ENCODE peak calls at places on chromosomes 12 and 14, in five cellular contexts. One of them, this sample, is unnamed.
A peak's percentile ranks its signal among the peaks of the same experiment; 100 is the strongest.

GRCh38 chr12:52615208-52615868 is 3.0 kb downstream of the KRT73 start:
- DNase-seq in HFF-Myc: no peak
- DNase-seq in NCI-H1105 treated with DMSO at 0.1 percent for 48 hours: no peak
- DNase-seq in NCI-H1092 treated with DMSO at 0.1 percent for 48 hours: no peak
- DNase-seq in body of pancreas: no peak
- DNase-seq in this sample: no peak

GRCh38 chr14:73784065-73784987 is 67.3 kb upstream of the PTGR2 start:
- DNase-seq in HFF-Myc: no peak
- DNase-seq in NCI-H1105 treated with DMSO at 0.1 percent for 48 hours: no peak
- DNase-seq in NCI-H1092 treated with DMSO at 0.1 percent for 48 hours: no peak
- DNase-seq in body of pancreas: peak; percentile 65
- DNase-seq in this sample: no peak

GRCh38 chr12:114799574-114800487 is 115.9 kb upstream of the TBX3 start:
- DNase-seq in HFF-Myc: no peak
- DNase-seq in NCI-H1105 treated with DMSO at 0.1 percent for 48 hours: no peak
- DNase-seq in NCI-H1092 treated with DMSO at 0.1 percent for 48 hours: no peak
- DNase-seq in body of pancreas: peak; percentile 71
- DNase-seq in this sample: no peak

GRCh38 chr12:24561882-24562760 is 386.8 kb downstream of the BCAT1 start:
- DNase-seq in HFF-Myc: no peak
- DNase-seq in NCI-H1105 treated with DMSO at 0.1 percent for 48 hours: peak; percentile 74
- DNase-seq in NCI-H1092 treated with DMSO at 0.1 percent for 48 hours: peak; percentile 36
- DNase-seq in body of pancreas: peak; percentile 36
- DNase-seq in this sample: no peak

GRCh38 chr12:114480309-114481199 is 74.6 kb upstream of the TBX5 start:
- DNase-seq in HFF-Myc: no peak
- DNase-seq in NCI-H1105 treated with DMSO at 0.1 percent for 48 hours: no peak
- DNase-seq in NCI-H1092 treated with DMSO at 0.1 percent for 48 hours: no peak
- DNase-seq in body of pancreas: no peak
- DNase-seq in this sample: no peak

GRCh38 chr14:99232406-99233214 is 39.4 kb downstream of the BCL11B start:
- DNase-seq in HFF-Myc: no peak
- DNase-seq in NCI-H1105 treated with DMSO at 0.1 percent for 48 hours: no peak
- DNase-seq in NCI-H1092 treated with DMSO at 0.1 percent for 48 hours: no peak
- DNase-seq in body of pancreas: no peak
- DNase-seq in this sample: no peak

GRCh38 chr14:54637829-54638446 is 71.0 kb downstream of the SAMD4A start:
- DNase-seq in HFF-Myc: no peak
- DNase-seq in NCI-H1105 treated with DMSO at 0.1 percent for 48 hours: no peak
- DNase-seq in NCI-H1092 treated with DMSO at 0.1 percent for 48 hours: no peak
- DNase-seq in body of pancreas: no peak
- DNase-seq in this sample: no peak

GRCh38 chr12:117889098-117889497 is 79.7 kb downstream of the KSR2 start:
- DNase-seq in HFF-Myc: no peak
- DNase-seq in NCI-H1105 treated with DMSO at 0.1 percent for 48 hours: no peak
- DNase-seq in NCI-H1092 treated with DMSO at 0.1 percent for 48 hours: no peak
- DNase-seq in body of pancreas: no peak
- DNase-seq in this sample: no peak

GRCh38 chr12:109783965-109784244 is 49.3 kb downstream of the TRPV4 start:
- DNase-seq in HFF-Myc: no peak
- DNase-seq in NCI-H1105 treated with DMSO at 0.1 percent for 48 hours: no peak
- DNase-seq in NCI-H1092 treated with DMSO at 0.1 percent for 48 hours: no peak
- DNase-seq in body of pancreas: no peak
- DNase-seq in this sample: no peak

GRCh38 chr12:89731064-89731463 is 22.4 kb upstream of the ATP2B1 start:
- DNase-seq in HFF-Myc: no peak
- DNase-seq in NCI-H1105 treated with DMSO at 0.1 percent for 48 hours: no peak
- DNase-seq in NCI-H1092 treated with DMSO at 0.1 percent for 48 hours: no peak
- DNase-seq in body of pancreas: no peak
- DNase-seq in this sample: no peak

GRCh38 chr12:116542345-116542950 is 16.7 kb upstream of the MAP1LC3B2 start:
- DNase-seq in HFF-Myc: no peak
- DNase-seq in NCI-H1105 treated with DMSO at 0.1 percent for 48 hours: no peak
- DNase-seq in NCI-H1092 treated with DMSO at 0.1 percent for 48 hours: no peak
- DNase-seq in body of pancreas: no peak
- DNase-seq in this sample: no peak

GRCh38 chr12:113214938-113215400 is 6.3 kb upstream of the TPCN1 start:
- DNase-seq in HFF-Myc: peak; percentile 92
- DNase-seq in NCI-H1105 treated with DMSO at 0.1 percent for 48 hours: no peak
- DNase-seq in NCI-H1092 treated with DMSO at 0.1 percent for 48 hours: no peak
- DNase-seq in body of pancreas: no peak
- DNase-seq in this sample: no peak